ENCODE peak calls at places on chromosomes 11 and 22, in seven cellular contexts. U, M, C, S, T, K and E are unnamed samples.

GRCh38 chr11:124115782-124116616 is 749 bp downstream of the VWA5A start:
- DNase-seq in U (peak), M (peak), C (no peak), S (no peak), T (peak), K (no peak), E (no peak)

GRCh38 chr22:36873614-36874308 is 13.0 kb downstream of the NCF4 start:
- DNase-seq in U (peak), M (no peak), C (peak), S (peak), T (peak), K (no peak), E (no peak)

GRCh38 chr11:74009675-74010305 is 905 bp upstream of the UCP3 start:
- DNase-seq in U (no peak), M (no peak), C (no peak), S (no peak), T (no peak), K (no peak), E (no peak)

GRCh38 chr11:36071917-36072500 is 128.1 kb downstream of the LDLRAD3 start:
- DNase-seq in U (no peak), M (no peak), C (no peak), S (no peak), T (no peak), K (no peak), E (no peak)

GRCh38 chr11:45394294-45395085 is 108.3 kb upstream of the SYT13 start:
- DNase-seq in U (peak), M (no peak), C (no peak), S (no peak), T (no peak), K (no peak), E (no peak)

GRCh38 chr22:37557321-37558001 is 2.8 kb upstream of the CDC42EP1 start:
- DNase-seq in U (no peak), M (no peak), C (no peak), S (no peak), T (no peak), K (no peak), E (no peak)

GRCh38 chr22:37345863-37346514 is 63.7 kb downstream of the CYTH4 start:
- DNase-seq in U (no peak), M (no peak), C (peak), S (peak), T (no peak), K (peak), E (no peak)

GRCh38 chr22:19554834-19555404 is 30.7 kb upstream of the CLDN5 start:
- DNase-seq in U (no peak), M (no peak), C (no peak), S (peak), T (peak), K (no peak), E (no peak)

GRCh38 chr22:31753005-31753633 is 700 bp upstream of the DEPDC5 start:
- DNase-seq in U (peak), M (peak), C (no peak), S (no peak), T (peak), K (no peak), E (no peak)

GRCh38 chr11:114909866-114910265 is 231.5 kb downstream of the NXPE2 start:
- DNase-seq in U (no peak), M (no peak), C (no peak), S (no peak), T (no peak), K (no peak), E (no peak)

GRCh38 chr22:24683671-24684070 is 80.7 kb downstream of the GGT1 start:
- DNase-seq in U (no peak), M (no peak), C (no peak), S (peak), T (no peak), K (no peak), E (no peak)

DNA sequence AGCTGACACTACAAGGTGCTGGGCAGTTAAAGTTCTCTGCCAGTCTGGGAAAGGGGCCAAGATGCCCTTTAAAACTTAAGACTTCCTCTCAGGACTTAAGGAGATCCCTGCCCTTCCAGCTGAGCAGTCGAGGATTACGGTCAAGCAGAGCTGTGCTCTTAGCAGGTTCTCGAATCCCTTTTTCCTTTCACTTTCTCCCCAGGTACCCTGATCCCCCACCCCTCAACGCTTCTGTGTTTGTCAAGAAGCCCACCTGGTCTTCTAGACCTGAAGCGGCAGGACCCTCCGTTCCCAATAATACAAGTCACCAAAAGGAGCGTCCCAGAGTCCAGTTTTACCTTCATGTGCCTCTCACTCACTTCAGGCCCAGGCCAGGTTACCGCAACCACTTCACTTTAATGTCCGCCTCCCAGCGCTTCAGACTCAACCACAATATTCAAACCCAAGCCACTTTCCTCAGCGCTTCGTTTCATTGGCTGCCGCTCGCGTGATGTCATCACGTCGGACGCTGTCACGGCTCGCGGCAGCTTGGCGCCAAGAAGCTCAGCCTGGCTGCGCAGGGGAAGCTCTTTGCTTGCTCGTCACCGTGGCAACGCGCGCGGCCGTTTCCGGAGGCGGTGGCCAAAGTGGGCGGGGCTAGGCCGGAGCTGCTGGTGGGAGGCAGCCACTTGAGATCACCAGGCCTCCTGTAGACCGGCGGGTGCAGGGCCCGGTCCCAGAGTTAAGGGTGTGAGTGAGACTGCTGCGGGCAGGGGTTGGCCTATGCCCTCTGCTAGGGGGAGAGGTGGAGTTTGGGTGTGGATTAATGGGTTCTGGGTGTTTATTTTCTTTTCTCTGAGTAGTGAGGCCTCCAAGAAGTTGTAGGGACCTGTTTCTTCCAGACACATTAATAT is at the start of the genes KIF18A and METTL15:
- DNase-seq in U (peak), M (peak), C (peak), S (peak), T (peak), K (peak), E (peak)
- TF ChIP-seq CTCF in U (no peak), M (no peak), C (no peak), S (no peak), T (no peak), K (no peak), E (no peak)

DNA sequence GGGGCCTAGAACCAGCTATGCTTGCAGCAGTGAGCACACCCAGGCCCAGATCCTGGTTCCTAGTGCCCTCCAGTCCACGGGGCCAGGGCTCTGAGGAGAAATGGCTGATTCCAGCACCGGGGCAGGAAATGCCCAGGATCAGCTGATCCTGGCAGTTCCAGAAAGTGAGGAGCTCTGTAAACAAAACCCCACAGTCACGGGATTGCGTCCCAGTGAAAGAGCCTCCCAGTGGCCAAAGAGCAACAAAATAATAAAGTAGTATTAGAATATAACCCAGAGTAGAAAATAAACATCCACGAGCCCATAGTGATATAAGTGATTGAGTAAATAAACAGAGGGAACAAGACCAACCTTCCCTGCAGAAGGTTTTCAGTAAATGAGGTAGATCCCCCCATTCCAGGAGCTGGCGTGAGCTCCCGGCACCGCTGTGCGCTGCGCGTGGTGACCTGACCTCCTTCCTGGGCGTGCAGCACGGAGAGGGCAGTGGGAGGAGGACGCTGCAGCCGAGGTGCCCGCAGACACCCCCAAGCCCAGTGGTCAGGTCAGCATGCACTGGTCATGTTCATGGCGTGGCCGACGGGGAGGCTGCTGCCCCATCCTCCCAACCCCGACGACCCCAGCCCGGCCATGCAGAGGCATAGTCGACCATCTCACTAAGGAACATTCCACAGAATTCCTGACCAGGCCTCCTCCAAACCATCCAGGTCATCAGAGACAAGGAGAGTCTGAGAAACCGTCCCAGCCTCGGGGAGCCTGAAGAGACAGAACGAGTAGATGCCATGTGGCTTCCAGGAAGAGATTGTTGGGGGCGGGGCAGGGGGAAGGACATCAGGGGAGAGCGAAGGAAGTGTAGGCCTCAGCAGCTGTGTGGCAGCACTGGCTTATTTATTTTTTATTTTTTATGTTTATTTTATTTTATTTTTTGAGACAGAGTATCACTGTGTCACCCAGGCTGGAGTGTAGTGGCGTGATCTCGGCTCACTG is 19.9 kb downstream of the PTDSS2 start:
- DNase-seq in U (peak), M (peak), C (no peak), S (peak), T (peak), K (peak), E (no peak)
- TF ChIP-seq CTCF in U (peak), M (peak), C (peak), S (peak), T (no peak), K (peak), E (no peak)

GRCh38 chr22:22207845-22208564 is 36.6 kb upstream of the VPREB1 start:
- DNase-seq in U (peak), M (peak), C (peak), S (peak), T (peak), K (peak), E (peak)
- TF ChIP-seq CTCF in U (peak), M (peak), C (peak), S (peak), T (no peak), K (peak), E (peak)

DNA sequence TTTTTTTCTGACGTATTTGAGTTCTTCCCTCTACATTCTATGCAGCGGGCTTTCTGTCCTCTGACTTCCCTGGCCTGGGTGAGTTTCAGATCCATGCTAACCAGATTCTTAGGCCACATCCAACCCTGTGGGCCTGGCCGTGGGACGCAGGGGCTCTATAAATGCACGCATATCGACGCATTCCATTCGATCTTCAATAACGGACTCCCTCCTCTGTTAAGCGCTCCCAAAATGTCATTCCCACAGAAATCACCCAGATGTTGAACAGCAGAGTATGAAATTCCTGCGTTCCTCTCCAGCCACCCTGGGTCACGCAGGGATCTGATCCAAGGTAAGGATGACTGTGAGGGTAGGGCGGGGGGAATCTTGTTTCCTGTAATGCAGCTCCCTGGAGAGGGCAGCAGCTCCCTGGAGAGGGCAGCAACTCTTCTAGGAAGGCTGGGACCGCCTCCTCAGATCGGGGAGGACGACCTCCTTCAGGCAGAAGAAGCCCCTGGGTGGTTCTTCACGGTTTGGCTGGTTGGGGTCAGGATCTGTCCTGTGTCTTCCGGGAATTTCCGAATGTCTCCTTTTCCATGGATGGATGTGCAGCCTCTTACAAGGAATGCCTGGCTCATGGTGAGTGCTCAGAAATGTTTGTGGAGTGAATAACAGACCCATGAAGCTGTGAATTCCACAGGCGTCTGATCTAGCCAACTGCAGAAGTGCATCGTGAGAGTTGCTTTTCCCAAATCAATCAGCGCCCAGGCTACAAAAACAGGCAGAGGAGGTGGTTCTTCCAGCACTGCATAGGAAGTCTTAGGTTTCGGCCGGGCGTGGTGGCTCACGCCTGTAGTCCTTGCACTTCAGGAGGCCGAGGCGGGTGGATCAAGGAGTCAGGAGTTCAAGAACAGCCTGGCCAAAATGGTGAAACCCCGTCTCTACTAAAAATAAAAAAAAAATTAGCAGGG is 12.2 kb downstream of the MRGPRD start:
- DNase-seq in U (no peak), M (no peak), C (no peak), S (no peak), T (no peak), K (no peak), E (no peak)
- TF ChIP-seq CTCF in U (no peak), M (no peak), C (no peak), S (no peak), T (no peak), K (no peak), E (no peak)

GRCh38 chr11:103699656-103700055 is 336.8 kb upstream of the DDI1 start:
- DNase-seq in U (no peak), M (no peak), C (no peak), S (no peak), T (no peak), K (no peak), E (no peak)

GRCh38 chr11:103696130-103696529 is 340.3 kb upstream of the DDI1 start:
- DNase-seq in U (no peak), M (no peak), C (no peak), S (no peak), T (no peak), K (no peak), E (no peak)

GRCh38 chr11:103700605-103701004 is 335.8 kb upstream of the DDI1 start:
- DNase-seq in U (no peak), M (no peak), C (no peak), S (peak), T (peak), K (no peak), E (no peak)

GRCh38 chr11:103703437-103703836 is 333.0 kb upstream of the DDI1 start:
- DNase-seq in U (no peak), M (no peak), C (no peak), S (no peak), T (no peak), K (no peak), E (no peak)

DNA sequence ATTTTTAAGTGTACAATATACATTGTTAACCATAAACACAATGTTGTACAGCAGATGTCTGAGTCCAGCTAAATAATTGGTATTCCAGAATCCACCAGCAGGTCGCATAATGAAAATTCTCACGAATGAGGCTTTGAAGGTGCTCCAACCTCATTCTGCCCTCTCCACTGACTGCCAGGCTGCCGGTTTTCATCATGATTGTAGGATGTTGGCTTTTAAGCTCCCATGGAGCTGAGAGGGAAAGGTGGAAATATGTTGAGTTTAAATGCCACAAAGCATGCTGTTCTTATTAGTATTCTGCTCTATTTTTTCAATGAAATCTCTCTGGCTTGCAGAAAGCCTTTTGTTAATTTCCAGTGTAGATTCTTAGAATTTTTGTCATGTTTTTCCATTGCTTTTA is 337.2 kb upstream of the DDI1 start:
- DNase-seq in U (no peak), M (no peak), C (no peak), S (no peak), T (no peak), K (no peak), E (no peak)
- TF ChIP-seq CTCF in U (no peak), M (peak), C (no peak), S (no peak), T (no peak), K (no peak), E (no peak)